ENCODE peak calls at places on chromosomes 12 and 14, in four cellular contexts. One of them, this sample, is unnamed.
A peak's percentile ranks its signal among the peaks of the same experiment; 100 is the strongest.

GRCh38 chr12:90287585-90287984 is 578.9 kb upstream of the ATP2B1 start:
- DNase-seq in uterus: no peak
- DNase-seq in IMR-90: no peak
- DNase-seq in HFFc6: no peak
- DNase-seq in this sample: no peak

GRCh38 chr14:105149146-105149781 is 19.3 kb downstream of the JAG2 start:
- DNase-seq in uterus: no peak
- DNase-seq in IMR-90: no peak
- DNase-seq in HFFc6: no peak
- DNase-seq in this sample: no peak

GRCh38 chr14:95008445-95009217 is 148.7 kb downstream of the DICER1 start:
- DNase-seq in uterus: no peak
- DNase-seq in IMR-90: no peak
- DNase-seq in HFFc6: no peak
- DNase-seq in this sample: no peak

GRCh38 chr14:94681300-94682060 is 69.3 kb downstream of the SERPINA3 start:
- DNase-seq in IMR-90: peak; percentile 42
- DNase-seq in HFFc6: no peak
- DNase-seq in uterus: no peak
- DNase-seq in this sample: peak; percentile 56

GRCh38 chr12:54394281-54394719 is 9.8 kb upstream of the ZNF385A start:
- DNase-seq in IMR-90: peak; percentile 56
- DNase-seq in uterus: peak; percentile 55
- DNase-seq in HFFc6: peak; percentile 57
- DNase-seq in this sample: no peak

GRCh38 chr14:100737526-100737925 is 10.8 kb downstream of the DLK1 start:
- DNase-seq in HFFc6: no peak
- DNase-seq in uterus: no peak
- DNase-seq in IMR-90: no peak
- DNase-seq in this sample: no peak

GRCh38 chr14:101196795-101197590 is 293.5 kb upstream of the RTL1 start:
- DNase-seq in uterus: peak; percentile 71
- DNase-seq in IMR-90: no peak
- DNase-seq in HFFc6: no peak
- DNase-seq in this sample: peak; percentile 59

GRCh38 chr12:45192041-45192695 is 23.7 kb upstream of the ANO6 start:
- DNase-seq in IMR-90: peak; percentile 73
- DNase-seq in uterus: no peak
- DNase-seq in HFFc6: peak; percentile 80
- DNase-seq in this sample: no peak

GRCh38 chr12:52197371-52198231 is 5.8 kb upstream of the KRT80 start:
- DNase-seq in HFFc6: no peak
- DNase-seq in IMR-90: no peak
- DNase-seq in uterus: no peak
- DNase-seq in this sample: no peak

GRCh38 chr14:56390859-56391258 is 188.7 kb upstream of the TMEM260 start:
- DNase-seq in uterus: no peak
- DNase-seq in HFFc6: no peak
- DNase-seq in IMR-90: no peak
- DNase-seq in this sample: no peak

GRCh38 chr14:96081224-96081623 is 42.1 kb downstream of the C14orf132 start:
- DNase-seq in uterus: no peak
- DNase-seq in IMR-90: no peak
- DNase-seq in HFFc6: no peak
- DNase-seq in this sample: no peak

GRCh38 chr14:77055981-77056380 is 27.5 kb upstream of the IRF2BPL start:
- DNase-seq in uterus: no peak
- DNase-seq in HFFc6: no peak
- DNase-seq in IMR-90: no peak
- DNase-seq in this sample: no peak

GRCh38 chr14:35695072-35695471 is 114.0 kb downstream of the RALGAPA1 start:
- DNase-seq in IMR-90: no peak
- DNase-seq in uterus: no peak
- DNase-seq in HFFc6: no peak
- DNase-seq in this sample: no peak

GRCh38 chr12:59149995-59150642 is 229.8 kb upstream of the LRIG3 start:
- DNase-seq in HFFc6: peak; percentile 85
- DNase-seq in uterus: peak; percentile 20
- DNase-seq in IMR-90: peak; percentile 84
- DNase-seq in this sample: no peak

GRCh38 chr14:91419044-91419397 is 1.4 kb upstream of the CCDC88C start:
- DNase-seq in IMR-90: no peak
- DNase-seq in HFFc6: no peak
- DNase-seq in uterus: no peak
- DNase-seq in this sample: no peak

GRCh38 chr14:23141706-23142467 is 22.8 kb upstream of the CEBPE start:
- DNase-seq in IMR-90: peak; percentile 24
- DNase-seq in HFFc6: peak; percentile 55
- DNase-seq in uterus: peak; percentile 68
- DNase-seq in this sample: no peak

GRCh38 chr14:32472512-32473472 is 143.7 kb downstream of the AKAP6 start:
- DNase-seq in uterus: no peak
- DNase-seq in HFFc6: peak; percentile 67
- DNase-seq in IMR-90: peak; percentile 81
- DNase-seq in this sample: no peak

GRCh38 chr14:33307691-33308369 is 369.2 kb downstream of the NPAS3 start:
- DNase-seq in IMR-90: no peak
- DNase-seq in uterus: peak; percentile 20
- DNase-seq in HFFc6: peak; percentile 1
- DNase-seq in this sample: no peak

GRCh38 chr12:132513070-132513398 is 23.1 kb downstream of the FBRSL1 start:
- DNase-seq in HFFc6: peak; percentile 15
- DNase-seq in uterus: no peak
- DNase-seq in IMR-90: peak; percentile 75
- DNase-seq in this sample: no peak

GRCh38 chr14:100860556-100861187 is 34.8 kb downstream of the MEG3 start:
- DNase-seq in uterus: no peak
- DNase-seq in IMR-90: no peak
- DNase-seq in HFFc6: no peak
- DNase-seq in this sample: no peak

GRCh38 chr12:28110329-28110728 is 79.9 kb upstream of the CCDC91 start:
- DNase-seq in IMR-90: no peak
- DNase-seq in uterus: no peak
- DNase-seq in HFFc6: no peak
- DNase-seq in this sample: no peak

GRCh38 chr14:51035611-51036192 is 59.2 kb downstream of the TRIM9 start:
- DNase-seq in HFFc6: no peak
- DNase-seq in IMR-90: no peak
- DNase-seq in uterus: no peak
- DNase-seq in this sample: no peak

GRCh38 chr14:94914191-94914590 is 144.3 kb upstream of the GSC start:
- DNase-seq in HFFc6: no peak
- DNase-seq in IMR-90: no peak
- DNase-seq in uterus: no peak
- DNase-seq in this sample: no peak

GRCh38 chr12:22088886-22089285 is 42.9 kb downstream of the CMAS start:
- DNase-seq in uterus: no peak
- DNase-seq in HFFc6: no peak
- DNase-seq in IMR-90: no peak
- DNase-seq in this sample: no peak

GRCh38 chr12:22084852-22085251 is 38.8 kb downstream of the CMAS start:
- DNase-seq in IMR-90: no peak
- DNase-seq in uterus: no peak
- DNase-seq in HFFc6: no peak
- DNase-seq in this sample: no peak

GRCh38 chr12:22082190-22082701 is 36.2 kb downstream of the CMAS start:
- DNase-seq in IMR-90: no peak
- DNase-seq in uterus: no peak
- DNase-seq in HFFc6: no peak
- DNase-seq in this sample: no peak

DNA sequence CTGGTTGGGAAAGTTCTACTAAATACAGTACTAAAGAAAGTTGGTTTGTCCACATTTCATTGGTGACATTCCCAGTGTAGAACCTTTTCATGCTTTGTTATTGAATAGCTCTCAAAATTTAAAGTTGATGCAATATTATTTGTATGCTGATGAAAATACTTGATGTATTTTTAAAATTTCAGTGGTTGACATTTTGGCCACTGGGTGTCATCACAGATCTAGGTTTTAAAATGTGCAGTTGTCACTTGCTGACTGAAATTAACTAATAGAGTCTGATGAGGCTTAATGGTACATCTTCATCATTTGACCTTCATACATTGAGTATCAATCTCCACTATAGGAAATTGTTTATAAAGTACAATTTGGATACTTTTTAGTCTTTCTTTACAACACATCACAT is 37.1 kb downstream of the CMAS start:
- DNase-seq in uterus: no peak
- DNase-seq in HFFc6: peak; percentile 7
- DNase-seq in IMR-90: peak; percentile 35
- DNase-seq in this sample: no peak
- TF ChIP-seq CTCF in uterus: peak; percentile 61
- TF ChIP-seq CTCF in HFFc6: peak; percentile 78
- TF ChIP-seq CTCF in IMR-90: peak; percentile 64
- TF ChIP-seq CTCF in this sample: peak; percentile 73

GRCh38 chr14:90382491-90383125 is 14.2 kb upstream of the CALM1 start:
- DNase-seq in HFFc6: peak; percentile 67
- DNase-seq in IMR-90: peak; percentile 79
- DNase-seq in uterus: peak; percentile 89
- DNase-seq in this sample: peak; percentile 78

GRCh38 chr14:90383126-90383730 is 13.6 kb upstream of the CALM1 start:
- DNase-seq in IMR-90: peak; percentile 100
- DNase-seq in uterus: peak; percentile 99
- DNase-seq in HFFc6: peak; percentile 100
- DNase-seq in this sample: peak; percentile 99

GRCh38 chr14:90383731-90384542 is 12.9 kb upstream of the CALM1 start:
- DNase-seq in uterus: peak; percentile 66
- DNase-seq in HFFc6: peak; percentile 9
- DNase-seq in IMR-90: peak; percentile 46
- DNase-seq in this sample: peak; percentile 75

GRCh38 chr14:90381999-90382451 is 14.8 kb upstream of the CALM1 start:
- DNase-seq in HFFc6: no peak
- DNase-seq in uterus: peak; percentile 48
- DNase-seq in IMR-90: no peak
- DNase-seq in this sample: no peak

GRCh38 chr14:90381011-90381790 is 15.6 kb upstream of the CALM1 start:
- DNase-seq in IMR-90: no peak
- DNase-seq in uterus: peak; percentile 50
- DNase-seq in HFFc6: no peak
- DNase-seq in this sample: no peak
- TF ChIP-seq CTCF in IMR-90: no peak
- TF ChIP-seq CTCF in uterus: no peak
- TF ChIP-seq CTCF in HFFc6: no peak
- TF ChIP-seq CTCF in this sample: no peak

DNA sequence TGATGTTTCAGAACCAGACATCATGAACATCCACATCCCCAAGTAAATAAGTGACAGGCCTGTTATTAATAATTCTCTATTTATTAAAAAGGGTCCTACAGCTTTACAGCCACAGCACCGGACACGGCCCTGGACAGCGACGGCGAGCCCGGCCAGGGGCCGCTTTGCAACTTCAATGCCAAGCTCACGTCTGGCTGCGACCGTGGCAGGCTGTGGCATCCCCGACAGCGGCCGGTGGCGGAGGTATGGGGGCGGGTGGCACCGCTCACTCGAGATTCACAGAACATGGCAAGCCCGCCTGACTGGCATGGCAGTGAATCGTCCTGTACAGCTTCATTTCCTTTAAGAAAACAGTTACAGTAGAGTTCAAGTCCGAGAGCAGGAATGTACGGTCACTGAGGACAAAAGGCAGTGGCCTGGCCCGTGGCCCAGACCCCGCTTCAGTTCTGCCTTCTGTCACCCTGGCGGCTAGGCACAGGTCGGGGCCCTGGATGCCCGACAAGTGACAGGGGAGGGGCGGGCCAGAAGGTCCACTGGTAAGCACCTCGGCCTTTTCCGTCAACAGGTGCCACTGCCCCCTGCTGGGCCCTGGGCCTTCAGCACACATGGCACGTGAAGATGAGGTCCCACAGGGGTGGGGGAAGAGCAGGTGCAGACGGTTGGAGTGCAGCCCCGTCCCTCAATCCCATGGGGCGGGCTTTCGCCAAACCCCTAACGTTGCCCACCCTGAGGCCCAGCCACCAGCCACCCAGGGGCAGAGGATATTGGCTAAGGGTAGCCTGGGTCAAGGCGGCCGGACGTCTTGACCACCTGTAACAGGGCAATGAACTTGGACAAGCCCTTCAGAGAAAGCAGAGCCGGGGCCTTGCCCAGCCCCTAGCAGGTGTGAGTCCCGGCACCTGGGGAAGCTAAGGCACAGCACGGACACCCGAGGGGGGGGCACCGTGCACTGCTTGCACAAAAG is 30.3 kb downstream of the HIP1R start:
- DNase-seq in IMR-90: no peak
- DNase-seq in HFFc6: no peak
- DNase-seq in uterus: no peak
- DNase-seq in this sample: no peak
- TF ChIP-seq CTCF in IMR-90: peak; percentile 31
- TF ChIP-seq CTCF in HFFc6: peak; percentile 67
- TF ChIP-seq CTCF in uterus: no peak
- TF ChIP-seq CTCF in this sample: peak; percentile 52

GRCh38 chr12:120343692-120344091 is 16.1 kb upstream of the PLA2G1B start:
- DNase-seq in HFFc6: no peak
- DNase-seq in uterus: no peak
- DNase-seq in IMR-90: no peak
- DNase-seq in this sample: no peak

GRCh38 chr12:120342567-120343537 is 15.3 kb upstream of the PLA2G1B start:
- DNase-seq in HFFc6: no peak
- DNase-seq in uterus: no peak
- DNase-seq in IMR-90: no peak
- DNase-seq in this sample: no peak

GRCh38 chr12:120346031-120346430 is 18.5 kb upstream of the PLA2G1B start:
- DNase-seq in uterus: no peak
- DNase-seq in HFFc6: no peak
- DNase-seq in IMR-90: no peak
- DNase-seq in this sample: no peak

GRCh38 chr12:120347766-120348165 is 20.2 kb upstream of the PLA2G1B start:
- DNase-seq in IMR-90: no peak
- DNase-seq in uterus: no peak
- DNase-seq in HFFc6: no peak
- DNase-seq in this sample: no peak

GRCh38 chr12:120346681-120347080 is 19.1 kb upstream of the PLA2G1B start:
- DNase-seq in IMR-90: no peak
- DNase-seq in uterus: no peak
- DNase-seq in HFFc6: no peak
- DNase-seq in this sample: no peak
- TF ChIP-seq CTCF in IMR-90: no peak
- TF ChIP-seq CTCF in uterus: no peak
- TF ChIP-seq CTCF in HFFc6: peak; percentile 60
- TF ChIP-seq CTCF in this sample: peak; percentile 54